ENCODE peak calls at places on chromosomes 11 and 22, in seven cellular contexts. One of them, this sample, is unnamed.
A peak's percentile ranks its signal among the peaks of the same experiment; 100 is the strongest.

GRCh38 chr11:104946907-104947306 is 21.5 kb downstream of the CASP4 start:
- DNase-seq in tibial nerve: peak; percentile 42
- DNase-seq in right lobe of liver: no peak
- DNase-seq in suprapubic skin: no peak
- DNase-seq in HCT116: peak; percentile 35
- DNase-seq in heart left ventricle: no peak
- DNase-seq in prostate gland: no peak
- DNase-seq in this sample: no peak

GRCh38 chr11:105824494-105825013 is 197.5 kb downstream of the MSANTD4 start:
- DNase-seq in heart left ventricle: no peak
- DNase-seq in prostate gland: no peak
- DNase-seq in suprapubic skin: no peak
- DNase-seq in HCT116: no peak
- DNase-seq in tibial nerve: no peak
- DNase-seq in right lobe of liver: no peak
- DNase-seq in this sample: no peak

GRCh38 chr11:85042368-85042767 is 584.8 kb downstream of the DLG2 start:
- DNase-seq in tibial nerve: no peak
- DNase-seq in suprapubic skin: no peak
- DNase-seq in heart left ventricle: no peak
- DNase-seq in prostate gland: no peak
- DNase-seq in right lobe of liver: no peak
- DNase-seq in HCT116: no peak
- DNase-seq in this sample: no peak

GRCh38 chr11:6614446-6614845 is 2.4 kb upstream of the TAF10 start:
- DNase-seq in prostate gland: no peak
- DNase-seq in HCT116: no peak
- DNase-seq in suprapubic skin: no peak
- DNase-seq in tibial nerve: no peak
- DNase-seq in heart left ventricle: no peak
- DNase-seq in right lobe of liver: no peak
- DNase-seq in this sample: no peak

GRCh38 chr11:94746721-94747120 is 21.4 kb upstream of the AMOTL1 start:
- DNase-seq in prostate gland: peak; percentile 56
- DNase-seq in right lobe of liver: no peak
- DNase-seq in tibial nerve: no peak
- DNase-seq in suprapubic skin: no peak
- DNase-seq in heart left ventricle: no peak
- DNase-seq in HCT116: no peak
- DNase-seq in this sample: no peak

GRCh38 chr11:120710354-120711187 is 199.0 kb downstream of the GRIK4 start:
- DNase-seq in prostate gland: no peak
- DNase-seq in right lobe of liver: no peak
- DNase-seq in suprapubic skin: peak; percentile 81
- DNase-seq in tibial nerve: peak; percentile 83
- DNase-seq in heart left ventricle: no peak
- DNase-seq in HCT116: peak; percentile 41
- DNase-seq in this sample: no peak

GRCh38 chr11:64314146-64314804 is 3.1 kb downstream of the TRMT112 start:
- DNase-seq in HCT116: no peak
- DNase-seq in prostate gland: no peak
- DNase-seq in heart left ventricle: no peak
- DNase-seq in tibial nerve: no peak
- DNase-seq in suprapubic skin: no peak
- DNase-seq in right lobe of liver: no peak
- DNase-seq in this sample: no peak

GRCh38 chr11:33670250-33671011 is 30.2 kb downstream of the C11orf91 start:
- DNase-seq in tibial nerve: no peak
- DNase-seq in HCT116: no peak
- DNase-seq in prostate gland: no peak
- DNase-seq in suprapubic skin: no peak
- DNase-seq in right lobe of liver: no peak
- DNase-seq in heart left ventricle: no peak
- DNase-seq in this sample: no peak

GRCh38 chr11:12329169-12329568 is 48.2 kb upstream of the PARVA start:
- DNase-seq in HCT116: no peak
- DNase-seq in tibial nerve: no peak
- DNase-seq in prostate gland: no peak
- DNase-seq in suprapubic skin: no peak
- DNase-seq in right lobe of liver: no peak
- DNase-seq in heart left ventricle: no peak
- DNase-seq in this sample: no peak

GRCh38 chr11:64850979-64851567 is 6.6 kb upstream of the CDC42BPG start:
- DNase-seq in suprapubic skin: no peak
- DNase-seq in prostate gland: no peak
- DNase-seq in right lobe of liver: no peak
- DNase-seq in tibial nerve: no peak
- DNase-seq in heart left ventricle: no peak
- DNase-seq in HCT116: no peak
- DNase-seq in this sample: no peak

GRCh38 chr11:20022363-20023081 is 137.8 kb downstream of the DBX1 start:
- DNase-seq in tibial nerve: no peak
- DNase-seq in prostate gland: no peak
- DNase-seq in HCT116: no peak
- DNase-seq in suprapubic skin: no peak
- DNase-seq in heart left ventricle: no peak
- DNase-seq in right lobe of liver: no peak
- DNase-seq in this sample: no peak

DNA sequence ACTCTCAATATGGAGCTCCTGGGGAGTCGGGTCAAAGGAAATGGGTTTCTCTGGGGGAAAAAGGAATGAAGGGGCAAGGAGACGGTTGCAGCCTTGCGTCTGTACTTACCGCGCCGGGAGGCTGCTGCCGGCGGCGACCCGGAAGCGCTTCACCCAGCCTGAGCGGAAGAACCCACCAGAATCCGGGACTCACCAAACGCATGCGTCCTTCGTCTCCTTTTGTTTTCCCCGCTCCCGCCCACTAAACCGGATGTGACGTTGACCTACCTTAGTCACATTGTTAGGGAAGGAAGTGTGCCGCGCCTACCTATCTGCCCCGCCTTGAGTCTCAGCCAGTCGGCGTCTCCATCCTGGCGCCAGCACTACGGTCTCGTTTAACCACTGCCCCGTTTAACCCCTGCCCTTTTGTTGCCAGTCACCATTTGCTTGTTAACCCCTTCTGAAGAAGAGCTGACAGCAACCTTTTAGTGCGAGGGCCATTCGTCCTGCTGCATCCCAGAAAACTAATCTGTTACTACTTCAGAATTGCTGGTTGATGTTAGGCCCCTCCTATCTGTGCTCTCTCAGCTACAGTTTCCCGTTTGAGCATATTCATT is at the start of gene ANAPC15:
- DNase-seq in right lobe of liver: peak; percentile 98
- DNase-seq in tibial nerve: peak; percentile 100
- DNase-seq in prostate gland: peak; percentile 99
- DNase-seq in suprapubic skin: peak; percentile 100
- DNase-seq in heart left ventricle: peak; percentile 99
- DNase-seq in HCT116: peak; percentile 99
- DNase-seq in this sample: peak; percentile 98
- TF ChIP-seq POLR2A in right lobe of liver: peak; percentile 88
- TF ChIP-seq POLR2A in tibial nerve: peak; percentile 86
- TF ChIP-seq POLR2A in prostate gland: peak; percentile 97
- TF ChIP-seq POLR2A in suprapubic skin: peak; percentile 30
- TF ChIP-seq POLR2A in heart left ventricle: peak; percentile 86
- TF ChIP-seq POLR2A in HCT116: peak; percentile 94
- TF ChIP-seq POLR2A in this sample: peak; percentile 95

GRCh38 chr11:3755151-3755550 is 42.2 kb downstream of the NUP98 start:
- DNase-seq in HCT116: no peak
- DNase-seq in right lobe of liver: no peak
- DNase-seq in suprapubic skin: no peak
- DNase-seq in heart left ventricle: no peak
- DNase-seq in tibial nerve: no peak
- DNase-seq in prostate gland: no peak
- DNase-seq in this sample: no peak
- H3K36me3 ChIP-seq in HCT116: peaks cover 53% of the 10 kb centered on the region
- H3K36me3 ChIP-seq in right lobe of liver: peaks cover 21% of the 10 kb centered on the region
- H3K36me3 ChIP-seq in suprapubic skin: peaks cover 82% of the 10 kb centered on the region
- H3K36me3 ChIP-seq in heart left ventricle: peaks cover 99% of the 10 kb centered on the region
- H3K36me3 ChIP-seq in tibial nerve: peaks cover 98% of the 10 kb centered on the region
- H3K36me3 ChIP-seq in prostate gland: peaks cover 22% of the 10 kb centered on the region
- H3K36me3 ChIP-seq in this sample: peaks cover 16% of the 10 kb centered on the region

DNA sequence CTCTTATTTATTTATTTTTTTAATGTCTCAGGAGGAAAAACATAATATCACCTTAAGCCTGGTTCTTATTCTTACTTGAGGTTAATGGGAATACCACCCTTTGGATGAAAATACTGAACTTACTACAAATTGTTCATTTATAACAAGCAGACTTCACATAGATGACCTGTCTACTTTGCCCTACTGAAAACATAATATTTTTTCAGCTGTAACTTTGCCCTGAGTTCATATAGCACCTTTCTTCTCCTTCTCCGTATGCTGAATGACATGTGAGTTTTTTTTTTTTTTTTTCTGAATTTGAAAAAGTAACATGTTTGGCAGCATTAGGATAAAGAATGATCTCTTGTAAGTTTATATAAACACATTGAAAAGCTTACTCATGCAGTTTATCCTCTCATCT is 186.8 kb downstream of the TMEM135 start:
- DNase-seq in HCT116: no peak
- DNase-seq in suprapubic skin: no peak
- DNase-seq in tibial nerve: no peak
- DNase-seq in prostate gland: no peak
- DNase-seq in heart left ventricle: no peak
- DNase-seq in right lobe of liver: no peak
- DNase-seq in this sample: no peak
- H3K4me1 ChIP-seq in HCT116: no peaks in the 10 kb centered on the region
- H3K4me1 ChIP-seq in suprapubic skin: no peaks in the 10 kb centered on the region
- H3K4me1 ChIP-seq in tibial nerve: peaks cover 9% of the 10 kb centered on the region
- H3K4me1 ChIP-seq in prostate gland: no peaks in the 10 kb centered on the region
- H3K4me1 ChIP-seq in heart left ventricle: no peaks in the 10 kb centered on the region
- H3K4me1 ChIP-seq in right lobe of liver: no peaks in the 10 kb centered on the region
- H3K4me1 ChIP-seq in this sample: no peaks in the 10 kb centered on the region

DNA sequence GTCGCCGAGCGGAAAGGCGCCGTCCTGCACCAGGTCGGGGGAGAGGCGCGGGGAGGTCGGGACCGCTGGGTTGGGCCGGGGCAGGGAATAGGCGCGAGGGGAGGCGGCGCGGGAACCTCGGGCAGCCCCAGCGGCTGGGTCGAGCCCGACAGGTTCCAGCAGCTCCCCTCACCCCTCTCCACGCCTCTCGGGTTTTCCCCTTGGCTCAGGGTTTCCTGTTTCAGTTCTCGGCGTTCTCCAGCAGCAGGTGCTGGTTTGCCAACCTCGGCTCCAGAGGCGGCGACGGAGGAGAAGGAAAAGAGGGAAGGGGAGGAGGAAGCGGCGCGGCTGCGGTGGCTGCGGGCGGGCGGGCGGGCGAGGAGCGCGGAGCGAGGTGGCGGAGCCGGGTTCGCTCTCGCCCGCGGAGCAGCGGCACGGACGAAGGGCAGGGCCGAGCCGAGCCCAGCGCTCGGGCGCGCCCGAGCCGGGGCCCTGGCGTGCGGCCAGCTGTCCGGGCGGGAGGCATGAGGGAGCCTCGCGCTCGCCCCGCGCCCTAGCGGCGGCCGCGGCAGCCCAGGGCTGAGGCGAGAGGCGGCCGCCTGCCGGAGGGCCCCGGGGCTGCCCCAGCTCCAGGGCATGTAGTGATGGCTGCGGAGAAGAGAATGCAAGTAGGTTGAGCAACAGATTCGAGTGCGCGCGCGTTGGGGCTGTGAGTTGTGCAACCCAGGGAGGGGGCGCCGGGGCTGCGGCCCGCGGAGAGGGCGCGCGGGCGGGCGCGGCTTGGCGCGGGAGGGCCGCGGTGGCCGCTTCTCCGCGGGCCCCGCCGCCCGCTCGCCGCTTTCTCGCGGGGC is at the start of gene ZC3H12C:
- DNase-seq in right lobe of liver: peak; percentile 87
- DNase-seq in heart left ventricle: peak; percentile 86
- DNase-seq in suprapubic skin: peak; percentile 92
- DNase-seq in prostate gland: peak; percentile 83
- DNase-seq in tibial nerve: peak; percentile 71
- DNase-seq in HCT116: peak; percentile 77
- DNase-seq in this sample: peak; percentile 13
- TF ChIP-seq POLR2A in right lobe of liver: peak; percentile 62
- TF ChIP-seq POLR2A in heart left ventricle: peak; percentile 19
- TF ChIP-seq POLR2A in suprapubic skin: peak; percentile 47
- TF ChIP-seq POLR2A in prostate gland: peak; percentile 17
- TF ChIP-seq POLR2A in tibial nerve: peak; percentile 86
- TF ChIP-seq POLR2A in HCT116: no peak
- TF ChIP-seq POLR2A in this sample: no peak

DNA sequence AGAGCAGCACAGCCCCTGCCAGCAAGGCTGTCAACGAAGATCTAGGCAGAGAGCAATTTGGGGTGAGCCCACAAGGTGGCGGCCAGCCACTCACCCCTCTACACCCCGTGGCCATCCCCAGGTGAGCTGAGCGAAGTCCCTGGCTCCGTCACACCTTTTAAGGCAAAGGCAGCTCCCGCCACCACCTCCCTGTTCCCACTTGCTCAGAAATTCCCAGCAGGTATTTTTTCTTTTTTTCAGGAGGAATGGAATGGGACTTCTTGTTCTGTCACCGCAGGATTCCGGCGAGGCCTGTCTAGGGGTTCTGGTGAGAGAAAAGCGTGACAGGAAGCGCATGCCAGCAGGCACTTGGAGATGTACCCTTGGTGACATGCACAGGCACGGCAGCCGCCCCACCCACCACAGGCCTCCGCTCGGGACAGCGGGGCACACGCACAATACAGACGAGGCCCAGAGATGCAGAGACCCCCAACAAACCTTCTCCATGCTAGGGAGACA is 10.0 kb downstream of the RPL3 start:
- DNase-seq in heart left ventricle: no peak
- DNase-seq in HCT116: no peak
- DNase-seq in right lobe of liver: no peak
- DNase-seq in tibial nerve: no peak
- DNase-seq in suprapubic skin: no peak
- DNase-seq in prostate gland: peak; percentile 80
- DNase-seq in this sample: no peak
- H3K36me3 ChIP-seq in heart left ventricle: peaks cover 30% of the 10 kb centered on the region
- H3K36me3 ChIP-seq in HCT116: peaks cover 27% of the 10 kb centered on the region
- H3K36me3 ChIP-seq in right lobe of liver: peaks cover 13% of the 10 kb centered on the region
- H3K36me3 ChIP-seq in tibial nerve: peaks cover 35% of the 10 kb centered on the region
- H3K36me3 ChIP-seq in suprapubic skin: peaks cover 30% of the 10 kb centered on the region
- H3K36me3 ChIP-seq in prostate gland: peaks cover 27% of the 10 kb centered on the region
- H3K36me3 ChIP-seq in this sample: peaks cover 30% of the 10 kb centered on the region

DNA sequence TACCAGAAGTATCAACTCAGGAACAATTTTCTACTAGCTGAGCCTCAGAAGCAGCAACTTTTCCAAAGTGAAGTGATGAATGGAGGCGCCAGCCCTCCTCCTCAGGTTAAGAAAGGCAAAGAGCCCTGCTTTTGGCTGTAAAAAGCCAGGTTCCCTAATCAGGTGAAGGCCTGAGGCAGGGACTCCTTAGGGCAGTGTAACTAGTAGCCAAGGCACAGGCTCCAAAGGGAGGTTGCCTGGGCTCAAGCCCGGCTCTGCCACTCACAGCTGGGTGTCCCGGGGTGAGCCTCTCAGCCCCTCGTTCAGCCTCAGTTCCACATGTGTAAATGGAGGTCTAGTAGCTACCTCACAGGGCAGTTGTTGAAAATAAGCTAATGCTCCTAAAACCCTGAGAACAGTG is 19.5 kb downstream of the TSKU start:
- DNase-seq in heart left ventricle: no peak
- DNase-seq in suprapubic skin: peak; percentile 74
- DNase-seq in tibial nerve: no peak
- DNase-seq in right lobe of liver: no peak
- DNase-seq in prostate gland: peak; percentile 3
- DNase-seq in HCT116: no peak
- DNase-seq in this sample: no peak
- H3K4me1 ChIP-seq in heart left ventricle: no peaks in the 10 kb centered on the region
- H3K4me1 ChIP-seq in suprapubic skin: peaks cover 73% of the 10 kb centered on the region
- H3K4me1 ChIP-seq in tibial nerve: peaks cover 81% of the 10 kb centered on the region
- H3K4me1 ChIP-seq in right lobe of liver: peaks cover 50% of the 10 kb centered on the region
- H3K4me1 ChIP-seq in prostate gland: peaks cover 19% of the 10 kb centered on the region
- H3K4me1 ChIP-seq in HCT116: peaks cover 12% of the 10 kb centered on the region
- H3K4me1 ChIP-seq in this sample: peaks cover 33% of the 10 kb centered on the region

This sample was measured in esophagus squamous epithelium.